ENCODE peak calls at places on chromosomes 13 and 19, in seven cellular contexts. J is uterus, C is SK-N-SH, B is left ventricle myocardium inferior, O is IMR-90, K is hepatocyte, G is right lobe of liver. T is an unnamed sample. For H3K9me3, the result is how much of the 10 kb centered on the place peaks cover.

GRCh38 chr19:36489920-36490415 is 607 bp upstream of the ZNF566 start:
- DNase-seq in O (peak), G (peak), J (peak), K (peak), B (peak), C (peak), T (peak)

GRCh38 chr19:18294467-18294864 is 13.0 kb upstream of the JUND start:
- DNase-seq in K (no peak), C (peak), B (no peak), O (no peak), G (no peak), J (no peak), T (no peak)

GRCh38 chr13:48316826-48317510 is 13.4 kb downstream of the RB1 start:
- DNase-seq in O (no peak), G (no peak), J (no peak), K (no peak), C (no peak), B (no peak), T (no peak)

GRCh38 chr13:71210861-71211260 is 656.1 kb downstream of the DACH1 start:
- DNase-seq in G (no peak), B (no peak), C (no peak), J (no peak), K (no peak), O (no peak), T (no peak)

GRCh38 chr13:79440958-79441553 is 35.0 kb upstream of the RBM26 start:
- DNase-seq in C (no peak), B (no peak), O (no peak), K (no peak), J (no peak), G (no peak), T (no peak)

GRCh38 chr13:113970810-113971470 is 2.9 kb downstream of the C13orf46 start:
- DNase-seq in C (no peak), G (peak), B (peak), K (no peak), O (peak), J (peak), T (peak)

GRCh38 chr13:41637578-41637977 is 180.2 kb downstream of the RGCC start:
- DNase-seq in B (no peak), G (no peak), C (no peak), J (no peak), O (no peak), K (no peak), T (no peak)

GRCh38 chr13:26785845-26786630 is 25.5 kb upstream of the GPR12 start:
- DNase-seq in B (no peak), K (no peak), C (no peak), O (no peak), G (no peak), J (no peak), T (no peak)

GRCh38 chr19:3615524-3616135 is 9.0 kb upstream of the TBXA2R start:
- DNase-seq in G (no peak), O (no peak), C (no peak), K (no peak), J (no peak), B (no peak), T (no peak)

GRCh38 chr19:43672061-43672679 is 2.2 kb upstream of the PLAUR start:
- DNase-seq in B (no peak), K (no peak), G (no peak), C (no peak), O (no peak), J (no peak), T (peak)

GRCh38 chr13:97629601-97630272 is 195.8 kb downstream of the RAP2A start:
- DNase-seq in B (no peak), G (no peak), C (no peak), O (no peak), K (no peak), J (no peak), T (no peak)

GRCh38 chr19:11091343-11092153 is 2.3 kb downstream of the LDLR start:
- DNase-seq in K (peak), O (peak), C (no peak), G (no peak), B (no peak), J (peak), T (peak)

GRCh38 chr13:47835470-47836228 is 165.4 kb downstream of the SUCLA2 start:
- DNase-seq in J (no peak), G (no peak), B (no peak), O (no peak), C (no peak), K (no peak), T (no peak)

GRCh38 chr19:16366433-16367268 is 42.0 kb downstream of the KLF2 start:
- DNase-seq in J (no peak), C (no peak), G (no peak), K (peak), B (no peak), O (no peak), T (no peak)

GRCh38 chr19:8334458-8335342 is 8.4 kb downstream of the KANK3 start:
- DNase-seq in J (no peak), G (peak), O (peak), K (peak), B (peak), C (peak), T (peak)

GRCh38 chr19:36771275-36772231 is 1.1 kb downstream of the ZNF850 start:
- DNase-seq in J (peak), G (peak), K (peak), O (peak), B (peak), C (peak), T (peak)

GRCh38 chr13:94761407-94761806 is 49.1 kb upstream of the SOX21 start:
- DNase-seq in K (no peak), O (no peak), B (no peak), C (no peak), G (no peak), J (no peak), T (no peak)

GRCh38 chr19:19482785-19483625 is 32.3 kb downstream of the TSSK6 start:
- DNase-seq in J (no peak), G (no peak), B (no peak), K (no peak), O (peak), C (no peak), T (no peak)

GRCh38 chr13:24866488-24866887 is 102.5 kb downstream of the RNF17 start:
- DNase-seq in C (no peak), O (no peak), G (no peak), K (no peak), B (no peak), J (no peak), T (no peak)

GRCh38 chr13:99585609-99586008 is 84.3 kb downstream of the TM9SF2 start:
- DNase-seq in C (no peak), O (no peak), G (no peak), B (no peak), K (no peak), J (no peak), T (no peak)

GRCh38 chr19:46591254-46591653 is 9.9 kb upstream of the CALM3 start:
- DNase-seq in O (no peak), B (no peak), C (no peak), J (no peak), K (no peak), G (no peak), T (no peak)

GRCh38 chr19:28313633-28314032 is 899.3 kb downstream of the UQCRFS1 start:
- DNase-seq in K (no peak), O (peak), J (peak), B (peak), C (no peak), G (no peak), T (no peak)

GRCh38 chr19:45729774-45730388 is 815 bp downstream of the FBXO46 start:
- DNase-seq in K (peak), J (no peak), G (no peak), O (no peak), B (no peak), C (no peak), T (peak)

GRCh38 chr13:23600100-23600499 is 29.9 kb downstream of the TNFRSF19 start:
- DNase-seq in G (no peak), J (no peak), K (no peak), C (no peak), O (no peak), B (no peak), T (no peak)

GRCh38 chr19:18469245-18470107 is 31.5 kb upstream of the ISYNA1 start:
- DNase-seq in J (peak), G (peak), O (peak), C (peak), K (peak), B (peak), T (no peak)

GRCh38 chr19:18719541-18719940 is 36.1 kb downstream of the CRTC1 start:
- DNase-seq in G (no peak), C (peak), K (no peak), B (no peak), O (no peak), J (no peak), T (no peak)

GRCh38 chr19:33093420-33094210 is 12.6 kb downstream of the GPATCH1 start:
- DNase-seq in J (no peak), G (no peak), B (no peak), C (no peak), O (no peak), K (no peak), T (no peak)

GRCh38 chr19:32336259-32337111 is 8.9 kb upstream of the ZNF507 start:
- DNase-seq in G (no peak), K (peak), B (peak), C (no peak), O (peak), J (peak), T (no peak)

GRCh38 chr19:16860996-16861395 is 27.8 kb upstream of the F2RL3 start:
- DNase-seq in J (no peak), C (no peak), K (no peak), G (no peak), O (no peak), B (no peak), T (no peak)

GRCh38 chr13:49980266-49980665 is 16.6 kb upstream of the TRIM13 start:
- DNase-seq in K (no peak), J (no peak), B (no peak), O (no peak), C (no peak), G (no peak), T (no peak)

GRCh38 chr13:93227906-93228801 is 1.5 kb downstream of the GPC6 start:
- DNase-seq in G (peak), O (peak), C (peak), B (peak), K (peak), J (peak), T (no peak)

GRCh38 chr13:28268800-28269223 is 130.5 kb downstream of the PAN3 start:
- DNase-seq in B (no peak), O (no peak), J (no peak), G (no peak), K (no peak), C (no peak), T (no peak)

GRCh38 chr19:3335431-3336350 is 30.7 kb upstream of the NFIC start:
- DNase-seq in K (peak), J (peak), C (no peak), O (peak), B (peak), G (peak), T (no peak)

GRCh38 chr13:48231080-48231479 is 1.9 kb upstream of the ITM2B start:
- DNase-seq in B (no peak), K (peak), C (no peak), O (no peak), G (no peak), J (no peak), T (no peak)

GRCh38 chr13:73521291-73521626 is 462.5 kb downstream of the KLF5 start:
- DNase-seq in K (no peak), G (no peak), B (no peak), J (no peak), O (no peak), C (no peak), T (no peak)

GRCh38 chr19:18499055-18499775 is 22.7 kb downstream of the ELL start:
- DNase-seq in O (no peak), K (no peak), J (no peak), B (no peak), G (no peak), C (no peak), T (no peak)

GRCh38 chr13:43339843-43340550 is 316.6 kb downstream of the DNAJC15 start:
- DNase-seq in O (peak), G (no peak), B (no peak), K (no peak), C (no peak), J (no peak), T (no peak)

GRCh38 chr13:48542581-48543341 is 9.9 kb upstream of the RCBTB2 start:
- DNase-seq in K (peak), J (peak), G (peak), O (peak), C (no peak), B (peak), T (no peak)

GRCh38 chr13:74870865-74871264 is 611.1 kb downstream of the TBC1D4 start:
- DNase-seq in G (no peak), O (no peak), C (no peak), K (no peak), B (no peak), J (no peak), T (no peak)

GRCh38 chr19:40921005-40921897 is 39.2 kb upstream of the CYP2A7 start:
- DNase-seq in J (no peak), O (no peak), K (peak), B (no peak), G (peak), C (no peak), T (peak)

GRCh38 chr19:23055501-23055900 is 52.5 kb upstream of the ZNF728 start:
- DNase-seq in O (no peak), B (no peak), K (no peak), G (no peak), J (no peak), C (no peak), T (no peak)

GRCh38 chr19:23060016-23060415 is 56.8 kb upstream of the ZNF730 start:
- DNase-seq in K (no peak), B (no peak), G (no peak), J (no peak), C (no peak), O (no peak), T (no peak)

GRCh38 chr19:23054456-23054855 is 51.5 kb upstream of the ZNF728 start:
- DNase-seq in B (no peak), G (no peak), O (no peak), J (no peak), K (no peak), C (no peak), T (no peak)

GRCh38 chr19:23055946-23056345 is 53.0 kb upstream of the ZNF728 start:
- DNase-seq in B (no peak), O (no peak), C (no peak), J (no peak), G (no peak), K (no peak), T (no peak)

GRCh38 chr19:23056516-23056915 is 53.5 kb upstream of the ZNF728 start:
- DNase-seq in B (no peak), C (no peak), J (no peak), K (no peak), G (no peak), O (no peak), T (no peak)
- H3K9me3 ChIP-seq in B (under half), C (under half), J (under half), K (under half), G (under half), O (under half), T (under half)

GRCh38 chr19:39212377-39212742 is 8.3 kb upstream of the SYCN start:
- DNase-seq in O (no peak), J (no peak), K (no peak), G (peak), C (peak), B (peak), T (no peak)
- TF ChIP-seq CTCF in O (peak), J (no peak), K (peak), G (peak), C (peak), B (no peak), T (peak)

GRCh38 chr19:34574704-34575103 is 93.1 kb downstream of the WTIP start:
- DNase-seq in G (no peak), K (no peak), O (no peak), C (no peak), J (no peak), B (no peak), T (no peak)
- H3K9me3 ChIP-seq in G (under half), K (under half), O (under half), C (under half), J (under half), B (under half), T (under half)

DNA sequence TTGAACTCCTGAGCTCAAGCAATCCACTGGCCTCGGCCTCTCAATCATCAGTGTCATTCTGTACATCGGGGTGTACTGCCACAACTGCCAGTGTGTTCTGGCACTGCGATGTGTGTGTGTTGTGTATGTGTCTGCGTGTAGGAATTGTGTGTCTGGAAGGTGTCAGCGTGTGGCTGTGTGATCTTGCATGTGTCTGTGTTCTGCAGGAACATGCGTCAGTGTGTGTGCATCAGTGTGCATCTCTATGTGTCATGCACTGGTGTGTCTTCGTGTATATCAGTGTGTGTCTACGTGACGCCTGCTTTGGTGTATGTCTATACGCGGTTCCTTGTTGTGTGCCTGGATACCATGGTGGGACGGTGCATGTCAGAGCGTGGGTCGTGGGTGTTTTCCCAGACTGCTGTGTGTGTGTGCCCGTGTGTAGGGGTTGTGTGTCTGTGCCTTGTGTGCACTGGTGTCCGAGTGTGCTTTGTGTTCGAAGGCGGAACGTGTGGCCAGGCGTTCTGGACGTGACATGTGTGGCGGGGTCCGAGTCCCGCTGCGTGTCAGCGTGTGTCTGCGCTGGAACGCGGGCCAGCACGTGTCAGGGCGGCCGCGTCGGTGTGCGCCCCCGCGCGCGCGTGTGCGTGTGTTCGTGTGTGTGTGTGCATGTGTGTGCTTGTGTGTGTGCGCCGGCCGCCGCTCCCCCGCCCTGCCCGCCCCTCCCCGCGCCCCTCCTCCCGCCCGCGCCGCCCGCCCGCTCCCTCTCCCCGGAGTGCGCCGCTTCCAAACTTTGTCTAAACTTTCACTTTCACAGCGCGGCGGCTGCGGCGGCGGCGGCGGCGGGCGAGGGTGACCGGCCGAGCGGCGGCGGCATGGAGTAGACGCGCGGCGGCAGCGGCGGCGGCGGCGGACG is at the start of gene NFIX:
- DNase-seq in G (peak), B (peak), K (peak), C (peak), O (peak), J (peak), T (peak)
- TF ChIP-seq CTCF in G (no peak), B (no peak), K (no peak), C (no peak), O (no peak), J (no peak), T (no peak)

DNA sequence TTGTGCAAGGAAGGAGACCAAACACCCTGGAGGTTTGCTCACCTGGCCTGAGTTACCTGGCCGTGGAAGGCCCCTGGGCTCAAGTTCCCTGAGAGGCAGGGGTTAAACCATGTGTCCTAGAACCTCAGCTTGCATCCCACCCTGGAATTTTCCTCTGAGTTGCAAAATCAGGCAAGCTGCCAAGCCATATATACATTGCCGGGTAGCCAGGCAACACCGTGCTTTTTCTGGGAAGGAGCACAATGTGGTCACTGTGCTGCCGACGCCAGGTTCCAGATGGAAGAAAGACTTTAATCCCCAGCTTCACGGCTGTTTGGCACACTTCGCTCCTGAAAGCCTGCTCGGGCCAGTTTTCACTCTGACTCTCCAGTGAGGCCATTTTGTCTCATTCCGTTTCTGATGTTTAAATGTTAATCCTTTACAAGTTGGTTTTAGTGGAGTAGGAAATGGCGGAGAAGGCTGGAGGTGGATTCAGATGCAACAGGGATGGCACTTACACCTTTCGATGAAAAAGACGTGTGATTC is 60.1 kb upstream of the PEG3 start:
- DNase-seq in O (no peak), B (no peak), J (no peak), C (no peak), K (no peak), G (no peak), T (no peak)
- H3K9me3 ChIP-seq in O (under half), B (under half), J (under half), C (under half), K (under half), G (under half), T (under half)

GRCh38 chr13:106034201-106034600 is 501.3 kb downstream of the EFNB2 start:
- DNase-seq in B (no peak), G (no peak), O (no peak), K (no peak), J (no peak), C (no peak), T (no peak)

GRCh38 chr13:106038752-106039151 is 496.7 kb downstream of the EFNB2 start:
- DNase-seq in O (peak), J (no peak), B (no peak), G (no peak), K (no peak), C (no peak), T (no peak)

GRCh38 chr13:106041445-106041844 is 494.0 kb downstream of the EFNB2 start:
- DNase-seq in C (no peak), O (no peak), K (no peak), J (no peak), G (no peak), B (no peak), T (no peak)

GRCh38 chr13:106033634-106034033 is 501.8 kb downstream of the EFNB2 start:
- DNase-seq in G (no peak), J (no peak), O (peak), K (peak), C (no peak), B (no peak), T (peak)

GRCh38 chr13:106036870-106037269 is 498.6 kb downstream of the EFNB2 start:
- DNase-seq in G (no peak), K (no peak), J (no peak), O (no peak), C (peak), B (no peak), T (no peak)
- TF ChIP-seq CTCF in G (no peak), K (no peak), J (no peak), O (no peak), C (no peak), B (peak), T (no peak)

DNA sequence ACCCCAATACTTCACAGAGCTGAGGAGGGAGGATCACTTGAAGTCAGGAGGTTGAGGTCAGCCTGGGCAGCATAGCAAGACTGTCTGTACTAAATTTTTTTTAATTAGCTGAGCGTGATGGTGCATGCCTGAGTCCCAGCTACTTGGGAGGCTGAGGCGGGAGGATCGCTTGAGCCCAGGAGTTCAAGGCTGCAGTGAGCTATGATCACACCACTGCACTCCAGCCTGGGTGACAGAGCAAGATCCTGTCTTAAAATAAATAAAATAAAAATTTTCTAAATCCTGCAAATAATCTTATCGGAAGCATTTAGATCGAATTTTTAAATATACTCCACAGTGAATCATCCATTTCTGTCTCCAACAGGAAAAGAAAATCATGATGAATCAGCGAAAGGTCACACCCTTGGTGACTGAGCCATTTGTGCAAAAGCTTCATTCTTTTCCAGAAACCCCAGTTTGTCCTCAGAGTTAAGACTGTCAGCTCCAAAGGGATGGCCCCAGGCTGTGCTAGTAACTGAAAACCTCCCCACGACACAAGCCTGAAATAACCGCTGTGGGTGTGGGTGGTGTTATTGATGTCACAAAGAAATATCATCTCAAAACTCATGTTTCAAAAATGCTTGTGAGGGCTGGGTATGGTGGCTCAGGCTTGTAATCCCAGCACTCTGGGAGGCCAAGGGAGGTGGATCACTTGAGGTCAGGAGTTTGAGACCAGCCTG is 167.6 kb downstream of the PTPRS start:
- DNase-seq in G (no peak), C (no peak), B (no peak), J (no peak), O (peak), K (peak), T (peak)
- H3K9me3 ChIP-seq in G (under half), C (under half), B (under half), J (under half), O (under half), K (under half), T (under half)